ENCODE peak calls at places on chromosomes 3 and 15, in ten cellular contexts. K is CD8-positive, alpha-beta T cell; A is left ventricle myocardium inferior; G is activated T-helper 1 cell treated with anti-CD3 and anti-CD28 coated beads, Interleukin-2, amount 50 U/mL, for 16 hours; B is bronchial epithelial cell; M is endothelial cell; H is OCI-LY7; Q is NCI-H345; W is spleen; C is HCEC 1CT. P is an unnamed sample.

GRCh38 chr3:159877924-159878323 is 110.7 kb upstream of the IL12A start:
- DNase-seq in M (no peak), C (no peak), A (no peak), K (no peak), Q (no peak), H (no peak), W (no peak), B (peak), G (no peak), P (no peak)

GRCh38 chr3:78878011-78878410 is 889.8 kb downstream of the ROBO1 start:
- DNase-seq in G (no peak), H (no peak), Q (no peak), K (no peak), M (no peak), C (peak), W (no peak), A (no peak), B (no peak), P (no peak)

GRCh38 chr15:81363261-81363660 is 10.8 kb downstream of the TMC3 start:
- DNase-seq in A (no peak), C (no peak), Q (no peak), G (no peak), B (no peak), M (no peak), H (no peak), K (no peak), W (no peak), P (no peak)

GRCh38 chr3:133574260-133574881 is 885 bp downstream of the CDV3 start:
- DNase-seq in K (peak), C (peak), A (peak), Q (no peak), G (peak), W (peak), M (peak), H (peak), B (peak), P (peak)

GRCh38 chr3:196288141-196288460 is 575 bp upstream of the PCYT1A start:
- DNase-seq in B (peak), W (no peak), K (no peak), H (no peak), M (no peak), A (no peak), Q (no peak), C (peak), G (no peak), P (no peak)

GRCh38 chr3:12946134-12946533 is 104.8 kb upstream of the RPL32 start:
- DNase-seq in W (no peak), C (no peak), M (no peak), A (no peak), G (no peak), H (no peak), B (no peak), Q (no peak), K (no peak), P (no peak)

GRCh38 chr3:157073810-157074209 is 86.1 kb downstream of the CCNL1 start:
- DNase-seq in W (no peak), A (no peak), K (no peak), B (peak), H (no peak), G (no peak), Q (no peak), C (peak), M (no peak), P (peak)

GRCh38 chr3:172666873-172667694 is 43.8 kb downstream of the NCEH1 start:
- DNase-seq in G (peak), M (peak), A (peak), B (peak), W (no peak), K (peak), H (peak), Q (peak), C (peak), P (peak)

GRCh38 chr3:69425249-69425648 is 39.4 kb upstream of the FRMD4B start:
- DNase-seq in H (peak), Q (peak), B (peak), C (no peak), A (no peak), G (no peak), W (no peak), K (no peak), M (peak), P (no peak)

GRCh38 chr3:98114264-98114663 is 16.3 kb upstream of the OR5H1 start:
- DNase-seq in B (no peak), C (no peak), G (no peak), Q (no peak), H (no peak), M (no peak), K (no peak), A (no peak), W (no peak), P (no peak)

GRCh38 chr3:189142527-189142926 is 29.2 kb upstream of the TPRG1 start:
- DNase-seq in G (peak), H (no peak), Q (no peak), A (no peak), B (peak), W (no peak), K (no peak), M (no peak), C (no peak), P (no peak)

GRCh38 chr3:17935217-17935616 is 192.8 kb upstream of the TBC1D5 start:
- DNase-seq in M (no peak), A (no peak), W (no peak), Q (peak), H (no peak), B (peak), K (no peak), G (no peak), C (no peak), P (no peak)

GRCh38 chr3:68055238-68055637 is 400.8 kb upstream of the SUCLG2 start:
- DNase-seq in B (no peak), A (no peak), Q (no peak), M (no peak), W (no peak), G (no peak), C (no peak), K (no peak), H (no peak), P (no peak)

GRCh38 chr3:188208751-188209433 is 54.9 kb downstream of the LPP start:
- DNase-seq in G (no peak), Q (no peak), K (no peak), M (no peak), A (no peak), H (no peak), W (no peak), C (peak), B (peak), P (no peak)

GRCh38 chr3:45554001-45554691 is 40.4 kb upstream of the LIMD1 start:
- DNase-seq in B (no peak), Q (no peak), C (peak), W (peak), A (peak), G (no peak), H (peak), M (no peak), K (no peak), P (no peak)

GRCh38 chr3:126485131-126485530 is 9.4 kb upstream of the ZXDC start:
- DNase-seq in M (no peak), H (no peak), Q (no peak), K (no peak), A (no peak), W (peak), B (no peak), C (no peak), G (no peak), P (no peak)

GRCh38 chr3:138874555-138874898 is 39.8 kb upstream of the PIK3CB start:
- DNase-seq in H (no peak), C (no peak), Q (no peak), A (no peak), B (no peak), K (no peak), W (peak), M (no peak), G (no peak), P (no peak)

GRCh38 chr3:70550723-70551319 is 238.4 kb upstream of the MDFIC2 start:
- DNase-seq in A (peak), B (peak), W (peak), H (peak), C (peak), M (peak), Q (peak), K (peak), G (peak), P (peak)

GRCh38 chr15:58921267-58921666 is 12.2 kb downstream of the SLTM start:
- DNase-seq in W (no peak), K (no peak), A (no peak), H (no peak), C (no peak), Q (no peak), M (no peak), G (no peak), B (no peak), P (no peak)

GRCh38 chr3:128489860-128490649 is 2.9 kb downstream of the GATA2 start:
- DNase-seq in K (no peak), W (peak), H (no peak), C (no peak), M (peak), G (no peak), A (no peak), B (no peak), Q (peak), P (no peak)

GRCh38 chr3:8990266-8991215 is 27.3 kb upstream of the RAD18 start:
- DNase-seq in A (no peak), H (no peak), B (no peak), Q (no peak), K (no peak), M (no peak), C (peak), G (no peak), W (peak), P (peak)

GRCh38 chr3:63467392-63467791 is 185.1 kb upstream of the SNTN start:
- DNase-seq in W (no peak), K (no peak), H (no peak), Q (peak), C (no peak), G (no peak), M (no peak), A (no peak), B (no peak), P (no peak)

GRCh38 chr3:154244644-154245043 is 79.6 kb downstream of the DHX36 start:
- DNase-seq in H (no peak), C (peak), B (peak), Q (no peak), W (no peak), A (no peak), M (no peak), K (no peak), G (no peak), P (peak)

GRCh38 chr3:159848348-159849118 is 140.1 kb upstream of the IL12A start:
- DNase-seq in Q (no peak), G (no peak), W (no peak), H (no peak), M (no peak), A (peak), K (no peak), C (no peak), B (no peak), P (no peak)

GRCh38 chr3:28476194-28476593 is 127.6 kb upstream of the AZI2 start:
- DNase-seq in K (no peak), M (no peak), B (peak), C (peak), A (no peak), G (no peak), Q (peak), W (no peak), H (peak), P (peak)

GRCh38 chr15:78702609-78703332 is 61.8 kb upstream of the CHRNB4 start:
- DNase-seq in M (no peak), K (peak), C (no peak), W (no peak), B (peak), Q (no peak), A (no peak), G (no peak), H (no peak), P (no peak)

GRCh38 chr3:196774191-196774820 is 34.6 kb downstream of the PAK2 start:
- DNase-seq in M (no peak), W (no peak), K (no peak), Q (no peak), G (no peak), A (no peak), C (peak), H (no peak), B (peak), P (no peak)

GRCh38 chr3:68878322-68878721 is 54.0 kb downstream of the TAFA4 start:
- DNase-seq in G (no peak), H (peak), Q (no peak), A (no peak), C (peak), M (peak), B (peak), K (no peak), W (no peak), P (no peak)

GRCh38 chr3:15822281-15822680 is 24.5 kb upstream of the ANKRD28 start:
- DNase-seq in M (no peak), C (no peak), K (no peak), Q (no peak), B (no peak), W (no peak), G (no peak), H (no peak), A (no peak), P (no peak)